ENCODE peak calls at places on chromosomes 1 and 21, in six cellular contexts. Z, Q, N, L, J and T are unnamed samples.

GRCh38 chr1:183248989-183249691 is 63.1 kb downstream of the LAMC2 start:
- DNase-seq in Z (no peak), Q (no peak), N (peak), L (no peak), J (no peak), T (no peak)

GRCh38 chr21:25896657-25897056 is 161.9 kb downstream of the GABPA start:
- DNase-seq in Z (no peak), Q (no peak), N (no peak), L (no peak), J (no peak), T (no peak)

GRCh38 chr21:30104246-30104645 is 62.4 kb downstream of the CLDN17 start:
- DNase-seq in Z (no peak), Q (no peak), N (peak), L (no peak), J (no peak), T (no peak)

GRCh38 chr1:24329797-24330543 is 10.8 kb downstream of the GRHL3 start:
- DNase-seq in Z (peak), Q (no peak), N (peak), L (no peak), J (no peak), T (no peak)

GRCh38 chr1:11523261-11523660 is 44.3 kb downstream of the DISP3 start:
- DNase-seq in Z (no peak), Q (no peak), N (no peak), L (no peak), J (no peak), T (no peak)

GRCh38 chr1:147641695-147642592 is 28.4 kb downstream of the ACP6 start:
- DNase-seq in Z (no peak), Q (no peak), N (peak), L (no peak), J (peak), T (peak)

GRCh38 chr1:21955058-21955457 is 17.9 kb upstream of the HSPG2 start:
- DNase-seq in Z (no peak), Q (no peak), N (no peak), L (no peak), J (no peak), T (no peak)

GRCh38 chr1:242828199-242828598 is 303.7 kb upstream of the PLD5 start:
- DNase-seq in Z (no peak), Q (no peak), N (no peak), L (no peak), J (no peak), T (peak)

DNA sequence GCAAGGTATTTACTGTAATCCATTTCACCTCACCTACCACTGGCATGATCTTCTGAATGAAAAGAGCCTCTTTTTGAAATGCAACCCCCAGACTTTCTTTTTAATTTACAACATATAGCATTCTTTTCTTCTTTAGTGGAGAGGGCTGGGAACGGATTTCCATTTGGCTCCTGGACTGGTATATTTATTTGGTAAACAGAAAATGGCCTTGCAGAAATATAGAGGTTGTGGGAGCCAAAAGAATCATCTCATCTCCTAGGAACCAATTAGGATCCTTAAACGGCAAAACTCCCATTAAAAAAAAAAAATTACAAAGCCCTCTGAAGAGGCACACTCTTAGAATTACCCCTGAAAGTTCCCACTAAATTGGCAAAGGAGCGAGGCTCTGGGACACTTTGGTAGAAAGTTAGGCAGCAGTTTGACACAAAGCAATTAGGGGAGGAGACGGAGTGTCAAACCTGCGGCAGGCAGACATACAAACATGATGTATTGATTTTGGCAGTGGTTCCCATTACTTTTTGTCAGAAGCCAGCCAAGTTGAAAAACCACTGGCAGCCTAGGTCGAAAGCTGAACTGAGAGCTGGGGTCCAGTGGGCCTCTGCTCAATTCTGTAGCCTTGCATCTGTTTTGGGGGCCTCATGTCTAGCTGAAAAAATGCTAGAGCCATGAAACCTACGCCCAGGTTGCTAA is 135.1 kb upstream of the MAGI3 start:
- DNase-seq in Z (no peak), Q (no peak), N (no peak), L (no peak), J (peak), T (no peak)
- H3K27ac ChIP-seq in Z (no peak), Q (no peak), N (no peak), L (no peak), J (peak), T (no peak)

DNA sequence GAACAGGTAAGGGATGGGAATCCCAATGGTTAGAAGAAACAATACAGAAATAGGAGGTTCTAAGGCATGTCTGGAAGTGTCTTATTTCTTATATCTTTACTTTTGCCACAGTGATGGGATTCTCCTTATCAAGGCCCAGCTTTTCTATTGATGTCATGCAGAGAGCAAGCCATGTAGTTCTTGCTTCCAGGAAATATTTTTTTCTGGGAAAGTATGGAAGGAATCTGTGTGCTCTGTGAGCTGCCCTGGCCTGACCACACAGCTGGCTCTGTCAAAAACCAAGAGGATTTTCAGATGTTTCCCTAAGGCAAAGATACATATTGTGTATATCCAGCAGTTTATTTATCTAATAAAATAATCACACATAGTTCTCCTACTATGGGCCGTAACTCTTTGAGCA is 573.6 kb downstream of the LTN1 start:
- DNase-seq in Z (peak), Q (no peak), N (no peak), L (no peak), J (no peak), T (no peak)
- H3K27ac ChIP-seq in Z (peak), Q (no peak), N (no peak), L (no peak), J (no peak), T (no peak)

DNA sequence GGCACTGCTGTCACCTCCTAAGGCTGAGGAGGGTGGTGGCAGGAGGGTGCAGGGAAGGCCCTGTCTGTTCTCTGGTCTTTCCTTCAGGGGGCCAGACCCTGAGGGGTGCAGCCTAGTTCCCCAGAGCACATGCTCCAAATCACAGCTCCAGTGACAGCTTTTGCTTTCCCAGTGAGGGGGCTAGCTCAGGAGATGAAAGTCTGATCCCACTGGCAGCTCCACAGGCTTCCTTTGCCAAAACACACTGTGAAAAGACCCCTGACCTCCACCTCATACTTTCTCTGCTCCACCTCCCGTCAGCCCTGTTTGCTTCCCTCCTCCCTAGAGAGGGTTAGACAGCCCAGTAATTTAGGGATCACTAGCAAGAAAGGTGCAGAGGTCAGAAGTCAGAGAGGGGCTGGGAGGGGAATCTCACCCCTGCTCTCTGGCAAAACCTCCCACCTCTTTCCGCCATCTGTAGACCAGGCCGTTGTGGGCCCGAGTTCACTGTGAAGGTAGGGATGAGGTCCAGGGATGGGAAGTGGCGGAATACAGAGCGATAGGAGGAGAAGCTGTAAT is 62.8 kb downstream of the PLXNA2 start:
- DNase-seq in Z (no peak), Q (no peak), N (no peak), L (no peak), J (no peak), T (no peak)
- H3K27ac ChIP-seq in Z (no peak), Q (no peak), N (no peak), L (no peak), J (peak), T (no peak)

DNA sequence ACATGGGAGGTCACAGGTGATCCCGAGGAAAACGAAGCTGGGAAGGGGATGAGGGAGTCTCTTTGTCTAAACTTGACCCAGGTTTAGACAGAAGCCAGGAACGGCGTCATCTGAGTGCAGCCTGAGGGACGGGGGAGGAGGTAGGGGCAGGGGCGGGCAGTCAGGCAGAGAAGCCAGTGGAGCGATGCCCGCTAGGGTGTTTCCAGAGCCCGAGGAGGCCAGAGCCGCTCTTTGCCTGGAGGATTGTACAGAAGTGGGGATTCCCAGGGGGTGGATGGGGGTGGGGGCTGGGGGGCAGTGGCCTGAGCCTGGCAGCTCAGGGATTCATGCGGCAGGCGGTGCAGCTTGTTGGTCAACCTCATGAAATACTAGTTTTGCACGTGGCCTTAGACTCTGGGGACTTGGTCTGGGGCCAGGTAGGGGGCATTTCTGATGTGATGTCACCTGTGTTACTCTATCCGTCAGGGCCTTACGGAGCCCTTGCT is 58.4 kb downstream of the VPS26C start:
- DNase-seq in Z (no peak), Q (no peak), N (no peak), L (no peak), J (no peak), T (peak)
- H3K27ac ChIP-seq in Z (no peak), Q (no peak), N (no peak), L (peak), J (no peak), T (no peak)

GRCh38 chr1:219560856-219561255 is 52.0 kb downstream of the ZC3H11B start:
- DNase-seq in Z (no peak), Q (no peak), N (no peak), L (no peak), J (no peak), T (no peak)

GRCh38 chr1:219550171-219550570 is 62.7 kb downstream of the ZC3H11B start:
- DNase-seq in Z (no peak), Q (no peak), N (no peak), L (no peak), J (no peak), T (no peak)

GRCh38 chr1:219555802-219556201 is 57.1 kb downstream of the ZC3H11B start:
- DNase-seq in Z (peak), Q (no peak), N (peak), L (no peak), J (no peak), T (no peak)

GRCh38 chr1:219554109-219554508 is 58.8 kb downstream of the ZC3H11B start:
- DNase-seq in Z (no peak), Q (no peak), N (no peak), L (no peak), J (no peak), T (no peak)

GRCh38 chr1:219555031-219555667 is 57.8 kb downstream of the ZC3H11B start:
- DNase-seq in Z (no peak), Q (no peak), N (peak), L (no peak), J (no peak), T (no peak)
- H3K27ac ChIP-seq in Z (no peak), Q (no peak), N (no peak), L (no peak), J (no peak), T (peak)

GRCh38 chr1:17662296-17662695 is 92.8 kb upstream of the ACTL8 start:
- DNase-seq in Z (no peak), Q (no peak), N (no peak), L (no peak), J (no peak), T (no peak)
- H3K27ac ChIP-seq in Z (no peak), Q (no peak), N (no peak), L (no peak), J (no peak), T (no peak)